ENCODE peak calls at places on chromosomes 5 and 9, in five cellular contexts. N is neuronal stem cell, R is IMR-90, M is mesenchymal stem cell, E is H1. L is an unnamed sample.
A peak's percentile ranks its signal among the peaks of the same experiment; 100 is the strongest.

GRCh38 chr9:16316406-16316805 is 554.1 kb downstream of the BNC2 start:
- DNase-seq in R (no peak), N (no peak), E (no peak), M (no peak), L (no peak)

GRCh38 chr9:136149853-136150252 is 31.2 kb upstream of the TMEM250 start:
- DNase-seq in R (no peak), N (no peak), E (no peak), M (no peak), L (no peak)

GRCh38 chr9:134377976-134378375 is 51.7 kb downstream of the RXRA start:
- DNase-seq in E (no peak), M (no peak), N (no peak), R (no peak), L (no peak)

GRCh38 chr9:90245661-90246060 is 397.0 kb downstream of the DIRAS2 start:
- DNase-seq in M (no peak), E (no peak), R (no peak), N (no peak), L (no peak)

GRCh38 chr9:127974769-127975261 is 6.0 kb downstream of the EEIG1 start:
- DNase-seq in E (no peak), R (no peak), M (no peak), N (no peak), L (peak; percentile 29)

GRCh38 chr9:136324501-136325300 is 2.6 kb upstream of the GPSM1 start:
- DNase-seq in N (no peak), E (no peak), M (no peak), R (no peak), L (no peak)

GRCh38 chr5:133050500-133050899 is 1.3 kb upstream of the HSPA4 start:
- DNase-seq in N (no peak), R (no peak), M (no peak), E (no peak), L (peak; percentile 72)

GRCh38 chr9:104091028-104091590 is 3.0 kb upstream of the SMC2 start:
- DNase-seq in M (peak; percentile 21), N (no peak), E (no peak), R (peak; percentile 2), L (no peak)

GRCh38 chr5:87503004-87503403 is 90.3 kb upstream of the CCNH start:
- DNase-seq in E (no peak), R (no peak), M (no peak), N (no peak), L (no peak)

GRCh38 chr5:52727568-52727967 is 60.1 kb upstream of the ITGA1 start:
- DNase-seq in M (peak; percentile 90), R (peak; percentile 73), E (no peak), N (no peak), L (peak; percentile 22)

GRCh38 chr5:111585291-111585690 is 73.0 kb upstream of the STARD4 start:
- DNase-seq in N (no peak), M (peak; percentile 36), E (no peak), R (no peak), L (peak; percentile 50)

GRCh38 chr9:27179245-27179870 is 70.3 kb downstream of the TEK start:
- DNase-seq in E (no peak), R (peak; percentile 84), M (peak; percentile 75), N (no peak), L (no peak)

GRCh38 chr9:83130541-83130940 is 67.6 kb upstream of the RASEF start:
- DNase-seq in E (no peak), N (no peak), R (no peak), M (peak; percentile 25), L (no peak)

GRCh38 chr5:41415242-41415641 is 95.2 kb downstream of the PLCXD3 start:
- DNase-seq in E (no peak), R (no peak), M (no peak), N (no peak), L (no peak)

GRCh38 chr5:171961117-171961516 is 45.3 kb downstream of the FBXW11 start:
- DNase-seq in M (peak; percentile 62), N (no peak), R (no peak), E (no peak), L (no peak)

GRCh38 chr9:125633116-125633743 is 73.8 kb downstream of the MAPKAP1 start:
- DNase-seq in N (no peak), R (no peak), M (no peak), E (no peak), L (no peak)

GRCh38 chr9:7490317-7491108 is 309.1 kb downstream of the DMAC1 start:
- DNase-seq in E (no peak), N (no peak), M (no peak), R (no peak), L (no peak)

GRCh38 chr5:119411935-119412623 is 40.2 kb upstream of the HSD17B4 start:
- DNase-seq in R (peak; percentile 81), M (peak; percentile 85), E (no peak), N (peak; percentile 77), L (peak; percentile 84)

GRCh38 chr9:135139366-135139965 is 52.0 kb downstream of the OLFM1 start:
- DNase-seq in M (no peak), E (no peak), N (no peak), R (no peak), L (peak; percentile 57)

GRCh38 chr9:106738109-106738508 is 124.9 kb upstream of the ZNF462 start:
- DNase-seq in E (no peak), N (no peak), R (no peak), M (no peak), L (no peak)

GRCh38 chr9:2955616-2956015 is 111.7 kb upstream of the PUM3 start:
- DNase-seq in M (no peak), E (no peak), N (no peak), R (no peak), L (peak; percentile 7)

GRCh38 chr5:111337688-111338087 is 113.5 kb downstream of the CAMK4 start:
- DNase-seq in R (no peak), E (no peak), M (no peak), N (no peak), L (no peak)

GRCh38 chr5:2326603-2327002 is 424.9 kb downstream of the IRX2 start:
- DNase-seq in E (no peak), M (no peak), R (no peak), N (no peak), L (no peak)

GRCh38 chr5:135276151-135276550 is 122.9 kb downstream of the MACROH2A1 start:
- DNase-seq in E (no peak), R (no peak), M (no peak), N (no peak), L (no peak)

GRCh38 chr5:53874409-53874808 is 314.0 kb downstream of the NDUFS4 start:
- DNase-seq in N (no peak), R (no peak), E (no peak), M (no peak), L (peak; percentile 59)
- H3K4me3 ChIP-seq in N (no peak overlapping the region), R (no peak overlapping the region), E (no peak overlapping the region), M (no peak overlapping the region), L (no peak overlapping the region)

GRCh38 chr9:117809751-117810150 is 105.5 kb downstream of the TLR4 start:
- DNase-seq in E (no peak), N (no peak), M (no peak), R (no peak), L (peak; percentile 5)
- H4K8ac ChIP-seq in E (no peak overlapping the region), N (no peak overlapping the region), M (no peak overlapping the region), R (no peak overlapping the region), L (no peak overlapping the region)

GRCh38 chr5:123421773-123422172 is 1.4 kb downstream of the CEP120 start:
- DNase-seq in N (no peak), E (no peak), M (peak; percentile 12), R (no peak), L (no peak)
- H3K4me2 ChIP-seq in N (peak overlapping the region; percentile 63), E (peak overlapping the region; percentile 95), M (peak overlapping the region; percentile 58), R (peak overlapping the region; percentile 98), L (peak overlapping the region; percentile 18)

DNA sequence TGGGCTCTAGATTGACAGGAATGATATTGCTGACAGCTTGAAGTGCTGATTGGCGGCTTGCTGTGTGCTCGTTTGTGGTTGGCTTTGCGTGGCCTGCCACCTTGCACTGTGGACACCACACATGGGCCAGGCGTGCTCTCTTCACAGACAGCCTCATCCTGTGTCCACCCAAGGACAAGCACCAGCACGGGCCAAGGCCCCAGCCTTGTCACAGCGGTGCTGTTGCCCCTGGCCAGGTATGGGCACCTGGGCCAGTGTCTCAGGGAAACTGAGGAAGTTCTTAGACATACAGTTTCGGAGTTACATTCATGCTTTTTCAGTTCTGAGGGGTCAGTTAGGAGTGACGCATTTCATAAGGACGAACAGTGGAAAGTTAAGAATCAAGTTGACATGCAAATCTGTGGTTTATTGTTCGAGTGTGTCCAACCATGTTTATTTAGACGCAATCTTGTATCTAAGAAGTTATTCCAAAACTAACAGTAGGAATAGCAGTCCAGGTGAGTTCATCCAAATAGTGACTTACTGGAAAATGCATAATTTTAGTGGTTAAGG is 125.9 kb downstream of the EHMT1 start:
- DNase-seq in E (no peak), M (no peak), R (no peak), N (no peak), L (no peak)
- H3K4me3 ChIP-seq in E (no peak overlapping the region), M (no peak overlapping the region), R (no peak overlapping the region), N (no peak overlapping the region), L (no peak overlapping the region)

DNA sequence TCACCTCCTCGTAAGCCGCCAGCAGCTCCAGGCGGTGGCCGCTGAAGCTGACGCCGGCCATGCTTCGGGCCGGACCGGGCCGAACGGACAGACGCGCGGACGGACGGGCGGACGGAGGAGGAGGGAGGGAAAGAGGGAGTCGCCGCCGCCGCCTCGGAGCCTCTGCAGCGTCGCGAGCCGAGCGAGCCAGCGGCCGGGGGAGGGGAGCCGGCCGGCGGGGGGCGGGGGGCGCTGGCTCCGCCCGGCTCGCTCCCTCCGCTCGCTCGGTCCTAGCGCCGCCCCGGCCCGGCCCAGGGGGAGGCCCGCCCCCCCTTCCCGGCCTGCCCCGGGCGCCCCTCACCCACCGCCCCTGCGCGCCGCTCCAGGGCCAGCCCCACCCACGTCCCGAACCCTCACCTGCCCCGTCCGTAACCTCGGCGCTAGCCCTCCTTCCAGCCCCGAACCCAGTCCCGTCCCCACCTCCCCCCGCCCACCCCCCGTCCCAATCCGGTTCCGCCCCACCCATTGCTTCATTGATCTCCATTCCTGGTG is at the start of gene DBN1:
- DNase-seq in N (no peak), R (no peak), M (peak; percentile 54), E (no peak), L (peak; percentile 76)
- H4K8ac ChIP-seq in N (no peak within 1 kb of the TSS), R (peak within 1 kb of the TSS; percentile 64), M (peak within 1 kb of the TSS; percentile 69), E (peak within 1 kb of the TSS; percentile 98), L (peak within 1 kb of the TSS; percentile 17)